ENCODE peak calls at places on chromosomes 3 and 15, in ten cellular contexts. One of them, this sample, is unnamed.
A peak's percentile ranks its signal among the peaks of the same experiment; 100 is the strongest.

GRCh38 chr15:42107483-42107882 is 13.1 kb upstream of the PLA2G4D start:
- DNase-seq in prostate gland: peak; percentile 40
- DNase-seq in transverse colon: peak; percentile 92
- DNase-seq in stomach: peak; percentile 78
- DNase-seq in SK-N-SH: no peak
- DNase-seq in H1: no peak
- DNase-seq in breast epithelium: no peak
- DNase-seq in spleen: peak; percentile 35
- DNase-seq in sigmoid colon: no peak
- DNase-seq in esophagus muscularis mucosa: no peak
- DNase-seq in this sample: no peak

GRCh38 chr15:60021589-60022378 is 17.7 kb downstream of the FOXB1 start:
- DNase-seq in prostate gland: no peak
- DNase-seq in transverse colon: no peak
- DNase-seq in stomach: no peak
- DNase-seq in SK-N-SH: no peak
- DNase-seq in H1: no peak
- DNase-seq in breast epithelium: no peak
- DNase-seq in spleen: no peak
- DNase-seq in sigmoid colon: no peak
- DNase-seq in esophagus muscularis mucosa: peak; percentile 70
- DNase-seq in this sample: no peak

GRCh38 chr3:149736180-149737100 is 15.8 kb downstream of the COMMD2 start:
- DNase-seq in prostate gland: peak; percentile 16
- DNase-seq in transverse colon: no peak
- DNase-seq in stomach: no peak
- DNase-seq in SK-N-SH: no peak
- DNase-seq in H1: no peak
- DNase-seq in breast epithelium: no peak
- DNase-seq in spleen: no peak
- DNase-seq in sigmoid colon: no peak
- DNase-seq in esophagus muscularis mucosa: no peak
- DNase-seq in this sample: no peak

GRCh38 chr15:52233405-52233804 is 42.2 kb upstream of the GNB5 start:
- DNase-seq in prostate gland: no peak
- DNase-seq in transverse colon: no peak
- DNase-seq in stomach: no peak
- DNase-seq in SK-N-SH: no peak
- DNase-seq in H1: no peak
- DNase-seq in breast epithelium: no peak
- DNase-seq in spleen: no peak
- DNase-seq in sigmoid colon: no peak
- DNase-seq in esophagus muscularis mucosa: no peak
- DNase-seq in this sample: no peak

GRCh38 chr15:56831467-56831866 is 87.0 kb upstream of the TCF12 start:
- DNase-seq in prostate gland: no peak
- DNase-seq in transverse colon: no peak
- DNase-seq in stomach: no peak
- DNase-seq in SK-N-SH: no peak
- DNase-seq in H1: no peak
- DNase-seq in breast epithelium: no peak
- DNase-seq in spleen: no peak
- DNase-seq in sigmoid colon: no peak
- DNase-seq in esophagus muscularis mucosa: no peak
- DNase-seq in this sample: no peak

GRCh38 chr15:98760975-98761374 is 112.6 kb downstream of the IGF1R start:
- DNase-seq in prostate gland: no peak
- DNase-seq in transverse colon: no peak
- DNase-seq in stomach: no peak
- DNase-seq in SK-N-SH: no peak
- DNase-seq in H1: no peak
- DNase-seq in breast epithelium: no peak
- DNase-seq in spleen: no peak
- DNase-seq in sigmoid colon: no peak
- DNase-seq in esophagus muscularis mucosa: no peak
- DNase-seq in this sample: no peak

GRCh38 chr3:43996379-43997301 is 245.0 kb upstream of the TOPAZ1 start:
- DNase-seq in prostate gland: no peak
- DNase-seq in transverse colon: no peak
- DNase-seq in stomach: no peak
- DNase-seq in SK-N-SH: no peak
- DNase-seq in H1: peak; percentile 74
- DNase-seq in breast epithelium: no peak
- DNase-seq in spleen: peak; percentile 81
- DNase-seq in sigmoid colon: no peak
- DNase-seq in esophagus muscularis mucosa: no peak
- DNase-seq in this sample: no peak

GRCh38 chr3:24341668-24342067 is 153.0 kb downstream of the THRB start:
- DNase-seq in prostate gland: no peak
- DNase-seq in transverse colon: no peak
- DNase-seq in stomach: no peak
- DNase-seq in SK-N-SH: no peak
- DNase-seq in H1: no peak
- DNase-seq in breast epithelium: no peak
- DNase-seq in spleen: no peak
- DNase-seq in sigmoid colon: no peak
- DNase-seq in esophagus muscularis mucosa: no peak
- DNase-seq in this sample: no peak

GRCh38 chr3:129657261-129658046 is 51.0 kb upstream of the PLXND1 start:
- DNase-seq in prostate gland: no peak
- DNase-seq in transverse colon: no peak
- DNase-seq in stomach: no peak
- DNase-seq in SK-N-SH: no peak
- DNase-seq in H1: no peak
- DNase-seq in breast epithelium: no peak
- DNase-seq in spleen: no peak
- DNase-seq in sigmoid colon: no peak
- DNase-seq in esophagus muscularis mucosa: no peak
- DNase-seq in this sample: no peak

GRCh38 chr3:148604270-148605085 is 93.2 kb upstream of the AGTR1 start:
- DNase-seq in prostate gland: no peak
- DNase-seq in transverse colon: no peak
- DNase-seq in stomach: no peak
- DNase-seq in SK-N-SH: no peak
- DNase-seq in H1: no peak
- DNase-seq in breast epithelium: no peak
- DNase-seq in spleen: no peak
- DNase-seq in sigmoid colon: peak; percentile 65
- DNase-seq in esophagus muscularis mucosa: no peak
- DNase-seq in this sample: no peak

GRCh38 chr15:79957741-79958140 is 13.3 kb downstream of the BCL2A1 start:
- DNase-seq in prostate gland: no peak
- DNase-seq in transverse colon: no peak
- DNase-seq in stomach: no peak
- DNase-seq in SK-N-SH: no peak
- DNase-seq in H1: no peak
- DNase-seq in breast epithelium: no peak
- DNase-seq in spleen: no peak
- DNase-seq in sigmoid colon: no peak
- DNase-seq in esophagus muscularis mucosa: no peak
- DNase-seq in this sample: no peak

GRCh38 chr3:107251819-107252218 is 125.4 kb upstream of the CCDC54 start:
- DNase-seq in prostate gland: no peak
- DNase-seq in transverse colon: no peak
- DNase-seq in stomach: no peak
- DNase-seq in SK-N-SH: no peak
- DNase-seq in H1: no peak
- DNase-seq in breast epithelium: no peak
- DNase-seq in spleen: no peak
- DNase-seq in sigmoid colon: no peak
- DNase-seq in esophagus muscularis mucosa: no peak
- DNase-seq in this sample: no peak

GRCh38 chr3:100041328-100041749 is 73.0 kb downstream of the FILIP1L start:
- DNase-seq in prostate gland: no peak
- DNase-seq in transverse colon: no peak
- DNase-seq in stomach: no peak
- DNase-seq in SK-N-SH: no peak
- DNase-seq in H1: no peak
- DNase-seq in breast epithelium: no peak
- DNase-seq in spleen: no peak
- DNase-seq in sigmoid colon: no peak
- DNase-seq in esophagus muscularis mucosa: no peak
- DNase-seq in this sample: peak; percentile 95

GRCh38 chr15:30929982-30930381 is 26.3 kb downstream of the FAN1 start:
- DNase-seq in prostate gland: no peak
- DNase-seq in transverse colon: no peak
- DNase-seq in stomach: no peak
- DNase-seq in SK-N-SH: no peak
- DNase-seq in H1: no peak
- DNase-seq in breast epithelium: no peak
- DNase-seq in spleen: no peak
- DNase-seq in sigmoid colon: no peak
- DNase-seq in esophagus muscularis mucosa: peak; percentile 55
- DNase-seq in this sample: no peak

DNA sequence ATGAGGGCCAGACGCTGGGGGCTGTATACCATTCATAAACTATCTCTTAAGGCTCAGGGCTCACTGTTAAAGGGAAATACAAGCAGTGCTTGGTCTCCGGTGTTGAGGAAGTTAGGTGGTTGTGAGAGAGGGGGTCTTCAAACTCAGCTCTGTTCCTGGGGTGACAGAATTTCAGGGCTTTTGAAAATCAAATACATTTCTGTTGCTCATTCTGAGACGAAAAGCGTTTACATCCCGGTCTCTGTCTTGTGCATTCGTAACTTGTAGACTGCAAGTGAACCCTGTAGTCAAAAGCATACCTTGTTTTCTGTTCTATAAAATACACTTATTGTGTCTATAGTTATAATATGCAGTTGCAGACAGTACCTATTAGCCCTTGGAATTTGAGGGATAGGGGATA is 1.7 kb downstream of the SLCO3A1 start:
- DNase-seq in prostate gland: no peak
- DNase-seq in transverse colon: no peak
- DNase-seq in stomach: no peak
- DNase-seq in SK-N-SH: no peak
- DNase-seq in H1: no peak
- DNase-seq in breast epithelium: no peak
- DNase-seq in spleen: no peak
- DNase-seq in sigmoid colon: no peak
- DNase-seq in esophagus muscularis mucosa: peak; percentile 62
- DNase-seq in this sample: no peak
- H3K27ac ChIP-seq in prostate gland: no peak overlapping the region
- H3K27ac ChIP-seq in transverse colon: no peak overlapping the region
- H3K27ac ChIP-seq in stomach: peak overlapping the region; percentile 92
- H3K27ac ChIP-seq in SK-N-SH: no peak overlapping the region
- H3K27ac ChIP-seq in H1: no peak overlapping the region
- H3K27ac ChIP-seq in breast epithelium: peak overlapping the region; percentile 93
- H3K27ac ChIP-seq in spleen: peak overlapping the region; percentile 92
- H3K27ac ChIP-seq in sigmoid colon: peak overlapping the region; percentile 93
- H3K27ac ChIP-seq in esophagus muscularis mucosa: no peak overlapping the region
- H3K27ac ChIP-seq in this sample: peak overlapping the region; percentile 29

GRCh38 chr3:194575484-194576210 is 57.6 kb downstream of the TMEM44 start:
- DNase-seq in prostate gland: no peak
- DNase-seq in transverse colon: no peak
- DNase-seq in stomach: no peak
- DNase-seq in SK-N-SH: no peak
- DNase-seq in H1: peak; percentile 47
- DNase-seq in breast epithelium: no peak
- DNase-seq in spleen: no peak
- DNase-seq in sigmoid colon: peak; percentile 72
- DNase-seq in esophagus muscularis mucosa: no peak
- DNase-seq in this sample: no peak

GRCh38 chr3:194574639-194575483 is 58.4 kb downstream of the TMEM44 start:
- DNase-seq in prostate gland: no peak
- DNase-seq in transverse colon: no peak
- DNase-seq in stomach: no peak
- DNase-seq in SK-N-SH: no peak
- DNase-seq in H1: no peak
- DNase-seq in breast epithelium: no peak
- DNase-seq in spleen: no peak
- DNase-seq in sigmoid colon: no peak
- DNase-seq in esophagus muscularis mucosa: no peak
- DNase-seq in this sample: no peak

GRCh38 chr3:194577985-194578905 is 55.0 kb downstream of the TMEM44 start:
- DNase-seq in prostate gland: no peak
- DNase-seq in transverse colon: peak; percentile 33
- DNase-seq in stomach: no peak
- DNase-seq in SK-N-SH: no peak
- DNase-seq in H1: no peak
- DNase-seq in breast epithelium: no peak
- DNase-seq in spleen: no peak
- DNase-seq in sigmoid colon: no peak
- DNase-seq in esophagus muscularis mucosa: no peak
- DNase-seq in this sample: peak; percentile 78

GRCh38 chr3:194582196-194582905 is 50.9 kb downstream of the TMEM44 start:
- DNase-seq in prostate gland: no peak
- DNase-seq in transverse colon: no peak
- DNase-seq in stomach: no peak
- DNase-seq in SK-N-SH: no peak
- DNase-seq in H1: no peak
- DNase-seq in breast epithelium: no peak
- DNase-seq in spleen: peak; percentile 79
- DNase-seq in sigmoid colon: no peak
- DNase-seq in esophagus muscularis mucosa: no peak
- DNase-seq in this sample: no peak

GRCh38 chr3:194579091-194579606 is 54.1 kb downstream of the TMEM44 start:
- DNase-seq in prostate gland: no peak
- DNase-seq in transverse colon: no peak
- DNase-seq in stomach: peak; percentile 35
- DNase-seq in SK-N-SH: peak; percentile 71
- DNase-seq in H1: no peak
- DNase-seq in breast epithelium: no peak
- DNase-seq in spleen: no peak
- DNase-seq in sigmoid colon: no peak
- DNase-seq in esophagus muscularis mucosa: no peak
- DNase-seq in this sample: no peak
- TF ChIP-seq POLR2AphosphoS5 in prostate gland: no peak
- TF ChIP-seq POLR2AphosphoS5 in transverse colon: no peak
- TF ChIP-seq POLR2AphosphoS5 in stomach: no peak
- TF ChIP-seq POLR2AphosphoS5 in SK-N-SH: no peak
- TF ChIP-seq POLR2AphosphoS5 in H1: no peak
- TF ChIP-seq POLR2AphosphoS5 in breast epithelium: no peak
- TF ChIP-seq POLR2AphosphoS5 in spleen: no peak
- TF ChIP-seq POLR2AphosphoS5 in sigmoid colon: no peak
- TF ChIP-seq POLR2AphosphoS5 in esophagus muscularis mucosa: no peak
- TF ChIP-seq POLR2AphosphoS5 in this sample: no peak

GRCh38 chr15:40345225-40345866 is 4.6 kb upstream of the CCDC9B start:
- DNase-seq in prostate gland: no peak
- DNase-seq in transverse colon: peak; percentile 20
- DNase-seq in stomach: no peak
- DNase-seq in SK-N-SH: no peak
- DNase-seq in H1: no peak
- DNase-seq in breast epithelium: no peak
- DNase-seq in spleen: no peak
- DNase-seq in sigmoid colon: no peak
- DNase-seq in esophagus muscularis mucosa: no peak
- DNase-seq in this sample: no peak
- H3K4me1 ChIP-seq in prostate gland: peaks cover 8% of the 10 kb centered on the region
- H3K4me1 ChIP-seq in transverse colon: peaks cover 49% of the 10 kb centered on the region
- H3K4me1 ChIP-seq in stomach: peaks cover 74% of the 10 kb centered on the region
- H3K4me1 ChIP-seq in SK-N-SH: peaks cover 28% of the 10 kb centered on the region
- H3K4me1 ChIP-seq in H1: peaks cover 6% of the 10 kb centered on the region
- H3K4me1 ChIP-seq in breast epithelium: peaks cover 16% of the 10 kb centered on the region
- H3K4me1 ChIP-seq in spleen: peaks cover 16% of the 10 kb centered on the region
- H3K4me1 ChIP-seq in sigmoid colon: peaks cover 45% of the 10 kb centered on the region
- H3K4me1 ChIP-seq in esophagus muscularis mucosa: peaks cover 46% of the 10 kb centered on the region
- H3K4me1 ChIP-seq in this sample: peaks cover 32% of the 10 kb centered on the region

DNA sequence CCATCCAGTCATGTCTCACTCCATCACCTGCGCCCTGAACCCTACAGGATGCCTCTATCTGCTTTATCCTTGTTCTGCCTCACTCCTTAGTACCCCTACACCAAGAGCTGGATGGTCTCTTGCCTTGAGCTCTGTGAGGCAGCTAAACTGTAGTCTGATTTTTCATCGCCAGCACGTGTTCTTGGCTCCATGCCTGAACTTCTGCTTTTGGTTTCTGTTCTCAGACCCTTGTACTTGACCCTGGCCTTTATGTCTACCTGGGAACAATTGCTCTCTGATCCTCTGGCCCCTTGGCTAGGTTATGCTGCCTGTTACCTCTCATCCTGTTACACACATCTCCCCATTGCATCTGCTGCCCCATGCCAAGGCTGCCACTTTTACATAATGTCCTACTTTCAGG is 318.0 kb upstream of the LMCD1 start:
- DNase-seq in prostate gland: no peak
- DNase-seq in transverse colon: no peak
- DNase-seq in stomach: peak; percentile 55
- DNase-seq in SK-N-SH: no peak
- DNase-seq in H1: no peak
- DNase-seq in breast epithelium: no peak
- DNase-seq in spleen: no peak
- DNase-seq in sigmoid colon: no peak
- DNase-seq in esophagus muscularis mucosa: no peak
- DNase-seq in this sample: no peak
- H3K27ac ChIP-seq in prostate gland: no peak overlapping the region
- H3K27ac ChIP-seq in transverse colon: no peak overlapping the region
- H3K27ac ChIP-seq in stomach: no peak overlapping the region
- H3K27ac ChIP-seq in SK-N-SH: no peak overlapping the region
- H3K27ac ChIP-seq in H1: no peak overlapping the region
- H3K27ac ChIP-seq in breast epithelium: no peak overlapping the region
- H3K27ac ChIP-seq in spleen: no peak overlapping the region
- H3K27ac ChIP-seq in sigmoid colon: no peak overlapping the region
- H3K27ac ChIP-seq in esophagus muscularis mucosa: no peak overlapping the region
- H3K27ac ChIP-seq in this sample: no peak overlapping the region

This sample was measured in Panc1.